ENCODE peak calls at places on chromosomes 16 and 17, in four cellular contexts. K is A549, H is HepG2, Q is K562. O is an unnamed sample.

GRCh38 chr16:14347706-14348105 is 276.6 kb downstream of the MRTFB start:
- DNase-seq in K (no peak), H (no peak), Q (no peak), O (no peak)

GRCh38 chr17:73384926-73385325 is 73.1 kb upstream of the CDC42EP4 start:
- DNase-seq in K (no peak), H (no peak), Q (no peak), O (no peak)

GRCh38 chr17:29292992-29293889 is 707 bp downstream of the NUFIP2 start:
- DNase-seq in K (peak), H (peak), Q (peak), O (peak)

GRCh38 chr16:4316732-4317461 is 1.0 kb downstream of the GLIS2 start:
- DNase-seq in K (no peak), H (no peak), Q (no peak), O (peak)

GRCh38 chr17:46733837-46734516 is 84.5 kb downstream of the WNT3 start:
- DNase-seq in K (no peak), H (no peak), Q (no peak), O (no peak)

GRCh38 chr16:9050102-9050830 is 41.2 kb upstream of the HAPSTR1 start:
- DNase-seq in K (no peak), H (peak), Q (peak), O (peak)

GRCh38 chr16:67528222-67528869 is at the start of gene RIPOR1:
- DNase-seq in K (peak), H (peak), Q (peak), O (peak)

GRCh38 chr16:59880626-59881025 is 1146.5 kb upstream of the GOT2 start:
- DNase-seq in K (no peak), H (no peak), Q (no peak), O (no peak)

GRCh38 chr17:79831367-79832210 is 7.7 kb downstream of the CBX4 start:
- DNase-seq in K (no peak), H (peak), Q (peak), O (peak)

GRCh38 chr16:2365895-2366294 is 25.4 kb upstream of the ABCA3 start:
- DNase-seq in K (no peak), H (no peak), Q (no peak), O (no peak)

GRCh38 chr16:79776243-79776884 is 175.8 kb upstream of the MAF start:
- DNase-seq in K (no peak), H (no peak), Q (no peak), O (no peak)

GRCh38 chr17:76811028-76811427 is 57.2 kb upstream of the MGAT5B start:
- DNase-seq in K (no peak), H (no peak), Q (no peak), O (peak)

GRCh38 chr16:56781565-56781964 is 51.6 kb downstream of the NUP93 start:
- DNase-seq in K (no peak), H (no peak), Q (no peak), O (no peak)

GRCh38 chr16:7051586-7052349 is 280.9 kb upstream of the RBFOX1 start:
- DNase-seq in K (no peak), H (no peak), Q (no peak), O (no peak)

GRCh38 chr17:76714822-76715461 is 4.2 kb upstream of the MXRA7 start:
- DNase-seq in K (no peak), H (no peak), Q (peak), O (peak)

GRCh38 chr16:31072540-31073072 is 1.4 kb downstream of the ZNF668 start:
- DNase-seq in K (peak), H (peak), Q (peak), O (peak)

GRCh38 chr17:7240375-7240774 is 1.1 kb upstream of the PHF23 start:
- DNase-seq in K (no peak), H (no peak), Q (no peak), O (no peak)

GRCh38 chr17:55743103-55743679 is 7.7 kb upstream of the PCTP start:
- DNase-seq in K (peak), H (peak), Q (no peak), O (no peak)

GRCh38 chr16:83675136-83675535 is 132.6 kb upstream of the HSBP1 start:
- DNase-seq in K (no peak), H (no peak), Q (no peak), O (no peak)
- TF ChIP-seq RAD21 in K (no peak), H (no peak), Q (no peak), O (no peak)

GRCh38 chr17:42179911-42180410 is 981 bp downstream of the KCNH4 start:
- DNase-seq in K (no peak), H (peak), Q (peak), O (peak)

GRCh38 chr17:42180411-42180921 is 476 bp downstream of the KCNH4 start:
- DNase-seq in K (no peak), H (no peak), Q (no peak), O (peak)

GRCh38 chr17:42179335-42179734 is 1.6 kb downstream of the KCNH4 start:
- DNase-seq in K (no peak), H (no peak), Q (no peak), O (no peak)

GRCh38 chr17:42181851-42182207 is 887 bp upstream of the KCNH4 start:
- DNase-seq in K (no peak), H (no peak), Q (no peak), O (no peak)

DNA sequence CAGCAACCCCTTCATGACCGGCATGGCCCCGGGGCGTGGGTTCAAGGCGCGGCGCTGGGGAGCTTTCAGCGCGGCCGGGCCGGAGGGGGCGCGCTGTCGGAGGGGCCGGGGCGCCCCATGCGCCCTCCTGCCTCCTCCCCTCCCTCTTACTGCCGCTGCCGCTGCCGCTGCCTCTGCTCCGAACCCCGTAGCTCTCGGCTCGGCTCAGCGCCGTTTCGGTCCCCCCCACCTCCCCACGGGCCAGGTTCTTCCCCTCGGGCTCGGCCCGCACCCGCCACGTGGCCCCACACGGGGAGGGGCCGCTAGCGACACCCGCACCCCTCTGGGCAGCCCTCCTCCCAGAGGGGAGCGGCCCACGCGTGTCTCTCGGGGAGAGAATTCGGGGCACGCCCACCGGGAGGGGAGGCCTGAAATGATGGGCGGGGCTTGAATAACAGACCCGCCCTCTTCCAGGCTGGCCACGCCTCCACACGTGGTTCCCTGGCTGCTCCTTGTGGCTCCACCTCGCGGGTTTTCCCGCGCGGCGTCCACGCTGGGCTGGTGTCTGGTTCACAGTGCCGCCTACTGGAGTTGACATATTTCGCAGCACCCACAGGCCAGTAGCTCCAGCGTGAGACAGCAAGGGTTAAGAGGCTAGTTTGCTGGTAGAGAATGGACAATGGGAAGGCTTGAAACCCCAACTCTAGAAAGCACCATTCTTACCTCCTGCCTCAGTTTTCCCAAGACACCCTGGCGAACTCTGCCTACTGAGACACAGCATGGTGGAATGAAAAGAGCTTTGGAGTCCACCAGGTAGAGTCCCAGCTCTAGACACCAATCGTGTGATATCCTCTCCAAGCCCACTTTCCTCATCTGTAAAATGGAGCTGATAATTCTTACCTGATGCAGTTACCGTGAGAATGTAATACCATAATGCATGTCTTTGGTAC is at the start of gene KCNH4:
- DNase-seq in K (peak), H (peak), Q (peak), O (peak)
- H3K4me2 ChIP-seq in K (peak), H (peak), Q (peak), O (peak)

DNA sequence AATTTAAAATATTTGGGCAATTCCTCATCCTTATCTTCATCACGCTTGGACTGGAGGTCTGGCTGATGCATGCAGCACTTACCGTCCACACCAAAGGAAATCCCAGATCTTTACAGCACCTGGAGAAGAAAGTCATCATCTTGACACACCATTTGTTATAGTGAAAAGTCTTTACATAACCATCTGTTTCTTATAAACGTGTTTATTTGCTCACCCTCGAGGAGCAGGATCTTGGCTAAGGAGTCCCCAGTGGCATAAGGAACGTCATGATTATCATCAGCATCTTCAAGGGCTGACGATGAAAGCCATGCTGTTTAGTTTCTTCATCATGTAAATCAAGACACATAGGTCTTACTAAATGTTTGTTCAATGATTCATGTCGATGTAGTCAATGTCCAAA is 248.8 kb upstream of the ELAC2 start:
- DNase-seq in K (no peak), H (no peak), Q (no peak), O (no peak)
- TF ChIP-seq RAD21 in K (no peak), H (no peak), Q (no peak), O (no peak)

GRCh38 chr16:27199747-27200146 is 3.6 kb upstream of the KDM8 start:
- DNase-seq in K (no peak), H (no peak), Q (no peak), O (no peak)
- H3K4me2 ChIP-seq in K (no peak), H (no peak), Q (no peak), O (no peak)

GRCh38 chr16:71540-72341 is 690 bp downstream of the RHBDF1 start:
- DNase-seq in K (peak), H (peak), Q (peak), O (peak)
- TF ChIP-seq RAD21 in K (no peak), H (no peak), Q (no peak), O (no peak)

GRCh38 chr17:57722704-57723043 is 22.4 kb downstream of the CCDC182 start:
- DNase-seq in K (no peak), H (no peak), Q (no peak), O (no peak)
- H3K4me2 ChIP-seq in K (no peak), H (no peak), Q (no peak), O (no peak)

GRCh38 chr17:16878547-16879100 is 93.3 kb downstream of the TNFRSF13B start:
- DNase-seq in K (no peak), H (no peak), Q (no peak), O (no peak)

GRCh38 chr17:16879686-16880085 is 92.2 kb downstream of the TNFRSF13B start:
- DNase-seq in K (no peak), H (no peak), Q (no peak), O (no peak)

GRCh38 chr17:16875662-16876061 is 96.3 kb downstream of the TNFRSF13B start:
- DNase-seq in K (no peak), H (no peak), Q (no peak), O (no peak)

GRCh38 chr17:16878084-16878483 is 93.8 kb downstream of the TNFRSF13B start:
- DNase-seq in K (no peak), H (no peak), Q (no peak), O (no peak)

GRCh38 chr17:16877102-16877501 is 94.8 kb downstream of the TNFRSF13B start:
- DNase-seq in K (no peak), H (no peak), Q (no peak), O (no peak)
- TF ChIP-seq RAD21 in K (no peak), H (no peak), Q (no peak), O (no peak)

O was measured in SK-N-SH.